ENCODE peak calls at places on chromosomes 3 and 15, in ten cellular contexts. R is activated effector memory CD4-positive, alpha-beta T cell treated with anti-CD3 and anti-CD28 coated beads, Interleukin-2, amount 50 U/mL, for 16 hours; V is KG1; Q is kidney glomerular epithelial cell; Y is hippocampal formation; I is CD4-positive, alpha-beta memory T cell; L is heart left ventricle; S is left ventricle myocardium superior; T is A673; F is mucosa of descending colon. B is an unnamed sample.

GRCh38 chr3:37053337-37053736 is 60.0 kb downstream of the MLH1 start:
- DNase-seq in R (no peak), V (no peak), Q (no peak), Y (no peak), I (no peak), L (no peak), S (peak), T (no peak), F (no peak), B (no peak)

GRCh38 chr3:112605285-112605684 is 35.7 kb downstream of the CCDC80 start:
- DNase-seq in R (no peak), V (no peak), Q (peak), Y (peak), I (no peak), L (no peak), S (no peak), T (peak), F (no peak), B (no peak)

GRCh38 chr15:90620379-90621134 is 90.8 kb downstream of the CRTC3 start:
- DNase-seq in R (peak), V (peak), Q (no peak), Y (no peak), I (no peak), L (no peak), S (no peak), T (no peak), F (no peak), B (peak)

GRCh38 chr3:107986505-107986904 is 104.3 kb downstream of the CD47 start:
- DNase-seq in R (no peak), V (no peak), Q (no peak), Y (no peak), I (no peak), L (no peak), S (no peak), T (no peak), F (no peak), B (no peak)

GRCh38 chr3:40911928-40912327 is 287.4 kb upstream of the CTNNB1 start:
- DNase-seq in R (no peak), V (no peak), Q (peak), Y (no peak), I (no peak), L (no peak), S (no peak), T (no peak), F (peak), B (no peak)

GRCh38 chr3:192929755-192930491 is 12.3 kb upstream of the MB21D2 start:
- DNase-seq in R (no peak), V (no peak), Q (no peak), Y (no peak), I (no peak), L (no peak), S (no peak), T (no peak), F (no peak), B (no peak)

GRCh38 chr3:195200010-195200822 is 70.7 kb downstream of the XXYLT1 start:
- DNase-seq in R (peak), V (no peak), Q (no peak), Y (no peak), I (no peak), L (no peak), S (no peak), T (no peak), F (no peak), B (no peak)

GRCh38 chr3:58205981-58206380 is 4.8 kb downstream of the DNASE1L3 start:
- DNase-seq in R (no peak), V (no peak), Q (no peak), Y (no peak), I (no peak), L (no peak), S (no peak), T (no peak), F (no peak), B (no peak)

GRCh38 chr15:58352026-58352929 is 79.5 kb upstream of the LIPC start:
- DNase-seq in R (no peak), V (no peak), Q (no peak), Y (no peak), I (no peak), L (no peak), S (no peak), T (peak), F (no peak), B (no peak)

GRCh38 chr15:48358229-48358641 is 27.0 kb downstream of the DUT start:
- DNase-seq in R (no peak), V (no peak), Q (peak), Y (peak), I (no peak), L (no peak), S (no peak), T (peak), F (no peak), B (no peak)

GRCh38 chr3:43221076-43221475 is 65.3 kb upstream of the SNRK start:
- DNase-seq in R (no peak), V (no peak), Q (no peak), Y (no peak), I (no peak), L (no peak), S (no peak), T (no peak), F (no peak), B (no peak)

GRCh38 chr15:29668120-29668602 is 154.1 kb downstream of the TJP1 start:
- DNase-seq in R (no peak), V (peak), Q (peak), Y (peak), I (no peak), L (peak), S (peak), T (peak), F (peak), B (peak)

GRCh38 chr3:152460936-152461335 is 192.2 kb downstream of the MBNL1 start:
- DNase-seq in R (no peak), V (no peak), Q (no peak), Y (no peak), I (no peak), L (no peak), S (no peak), T (no peak), F (peak), B (no peak)

GRCh38 chr3:26437678-26438077 is 184.9 kb upstream of the LRRC3B start:
- DNase-seq in R (no peak), V (no peak), Q (peak), Y (no peak), I (no peak), L (no peak), S (no peak), T (no peak), F (no peak), B (no peak)

GRCh38 chr3:129596194-129597086 is 10.0 kb downstream of the PLXND1 start:
- DNase-seq in R (no peak), V (no peak), Q (peak), Y (peak), I (no peak), L (peak), S (peak), T (no peak), F (peak), B (peak)

GRCh38 chr15:26628879-26629529 is 143.9 kb downstream of the GABRB3 start:
- DNase-seq in R (peak), V (no peak), Q (peak), Y (no peak), I (peak), L (peak), S (peak), T (no peak), F (peak), B (no peak)

GRCh38 chr3:132344666-132345280 is 27.6 kb downstream of the ACP3 start:
- DNase-seq in R (no peak), V (no peak), Q (peak), Y (no peak), I (no peak), L (no peak), S (no peak), T (no peak), F (no peak), B (no peak)

GRCh38 chr15:64851503-64851840 is 9.8 kb downstream of the PLEKHO2 start:
- DNase-seq in R (no peak), V (no peak), Q (peak), Y (peak), I (no peak), L (no peak), S (no peak), T (no peak), F (peak), B (no peak)

GRCh38 chr3:45412731-45413130 is 24.4 kb downstream of the LARS2 start:
- DNase-seq in R (no peak), V (no peak), Q (no peak), Y (no peak), I (no peak), L (no peak), S (no peak), T (no peak), F (no peak), B (no peak)

GRCh38 chr15:87777054-87777498 is 479.5 kb downstream of the NTRK3 start:
- DNase-seq in R (no peak), V (no peak), Q (peak), Y (peak), I (no peak), L (no peak), S (no peak), T (no peak), F (no peak), B (no peak)

GRCh38 chr3:139309046-139309660 is 34.7 kb upstream of the MRPS22 start:
- DNase-seq in R (no peak), V (no peak), Q (no peak), Y (no peak), I (no peak), L (no peak), S (no peak), T (no peak), F (no peak), B (no peak)

GRCh38 chr3:196140224-196140623 is 58.3 kb upstream of the TFRC start:
- DNase-seq in R (no peak), V (no peak), Q (no peak), Y (no peak), I (no peak), L (no peak), S (no peak), T (peak), F (no peak), B (no peak)

GRCh38 chr15:82647045-82647834 is at the start of gene CPEB1:
- DNase-seq in R (peak), V (no peak), Q (no peak), Y (peak), I (peak), L (peak), S (peak), T (peak), F (peak), B (no peak)

GRCh38 chr3:197229178-197229577 is 69.2 kb downstream of the DLG1 start:
- DNase-seq in R (no peak), V (no peak), Q (no peak), Y (no peak), I (no peak), L (no peak), S (no peak), T (no peak), F (no peak), B (no peak)

GRCh38 chr15:76196949-76197315 is 114.3 kb downstream of the ETFA start:
- DNase-seq in R (peak), V (no peak), Q (no peak), Y (peak), I (no peak), L (no peak), S (peak), T (no peak), F (no peak), B (no peak)

GRCh38 chr3:169931747-169932520 is 20.6 kb downstream of the SAMD7 start:
- DNase-seq in R (no peak), V (no peak), Q (no peak), Y (no peak), I (no peak), L (no peak), S (no peak), T (peak), F (no peak), B (no peak)

GRCh38 chr3:73999501-73999900 is 374.8 kb upstream of the PDZRN3 start:
- DNase-seq in R (no peak), V (no peak), Q (no peak), Y (peak), I (no peak), L (no peak), S (no peak), T (no peak), F (no peak), B (no peak)

GRCh38 chr3:8937064-8938020 is 25.9 kb downstream of the RAD18 start:
- DNase-seq in R (no peak), V (no peak), Q (peak), Y (no peak), I (no peak), L (no peak), S (no peak), T (no peak), F (no peak), B (no peak)

GRCh38 chr15:90095521-90095959 is 6.7 kb downstream of the IDH2 start:
- DNase-seq in R (no peak), V (no peak), Q (no peak), Y (no peak), I (no peak), L (no peak), S (no peak), T (no peak), F (no peak), B (no peak)

B was measured in DND-41.